ENCODE peak calls at places on chromosomes 5 and 9, in eight cellular contexts. W is stimulated activated CD4-positive, alpha-beta T cell treated with anti-CD3 and anti-CD28 coated beads, Interleukin-12 subunit alpha, Interleukin-12 subunit beta, amount 100 ng/mL, for 24 hours; K is HFF-Myc; P is AG09309; I is amniotic stem cell; B is pancreas; Q is left cardiac atrium; D is RPMI7951. A is an unnamed sample.

GRCh38 chr9:69556707-69557106 is 115.5 kb downstream of the APBA1 start:
- DNase-seq in I (no peak), Q (no peak), B (no peak), K (no peak), P (no peak), W (no peak), D (no peak), A (no peak)

GRCh38 chr9:97864396-97864795 is 11.4 kb downstream of the FOXE1 start:
- DNase-seq in W (no peak), B (no peak), P (no peak), D (no peak), I (no peak), K (no peak), Q (no peak), A (no peak)

GRCh38 chr5:92544042-92544441 is 1037.0 kb downstream of the NR2F1-AS1 start:
- DNase-seq in K (no peak), W (no peak), P (peak), D (no peak), B (no peak), I (no peak), Q (no peak), A (no peak)

GRCh38 chr9:128703616-128704355 is 1.5 kb downstream of the PKN3 start:
- DNase-seq in K (no peak), I (no peak), P (no peak), B (no peak), Q (peak), W (no peak), D (no peak), A (no peak)

GRCh38 chr5:123080215-123080614 is 8.8 kb upstream of the PRDM6 start:
- DNase-seq in W (no peak), B (no peak), I (no peak), D (no peak), P (no peak), K (no peak), Q (no peak), A (no peak)

GRCh38 chr5:56908942-56909293 is 478 bp upstream of the SETD9 start:
- DNase-seq in B (no peak), W (no peak), D (no peak), K (no peak), P (no peak), Q (peak), I (no peak), A (no peak)

GRCh38 chr9:36082928-36083327 is 46.2 kb downstream of the RECK start:
- DNase-seq in B (no peak), D (no peak), Q (no peak), I (no peak), K (no peak), W (no peak), P (no peak), A (no peak)

GRCh38 chr9:131402738-131403492 is 9.0 kb downstream of the PRRC2B start:
- DNase-seq in B (peak), W (no peak), D (peak), K (no peak), I (peak), P (peak), Q (peak), A (no peak)

GRCh38 chr5:133145436-133146143 is 93.8 kb downstream of the HSPA4 start:
- DNase-seq in Q (no peak), K (no peak), B (no peak), P (no peak), I (no peak), W (no peak), D (no peak), A (no peak)